ENCODE peak calls at places on chromosomes 5 and 9, in ten cellular contexts. One of them, this sample, is unnamed. For H3K27me3, the result is how much of the 10 kb centered on the place peaks cover.

GRCh38 chr5:25544652-25545249 is 900.0 kb upstream of the CDH10 start:
- DNase-seq in testis: peak
- DNase-seq in Caco-2: peak
- DNase-seq in brain microvascular endothelial cell: no peak
- DNase-seq in pancreas: no peak
- DNase-seq in lower lobe of right lung: no peak
- DNase-seq in CD4-positive, CD25-positive, alpha-beta regulatory T cell: no peak
- DNase-seq in prostate gland: no peak
- DNase-seq in neuronal stem cell: peak
- DNase-seq in cardiac muscle cell: no peak
- DNase-seq in this sample: no peak

GRCh38 chr5:144583493-144584154 is 413.0 kb downstream of the KCTD16 start:
- DNase-seq in testis: no peak
- DNase-seq in Caco-2: no peak
- DNase-seq in brain microvascular endothelial cell: no peak
- DNase-seq in pancreas: no peak
- DNase-seq in lower lobe of right lung: no peak
- DNase-seq in CD4-positive, CD25-positive, alpha-beta regulatory T cell: no peak
- DNase-seq in prostate gland: no peak
- DNase-seq in neuronal stem cell: peak
- DNase-seq in cardiac muscle cell: no peak
- DNase-seq in this sample: no peak

GRCh38 chr9:136007906-136008692 is 46.9 kb upstream of the UBAC1 start:
- DNase-seq in testis: no peak
- DNase-seq in Caco-2: no peak
- DNase-seq in brain microvascular endothelial cell: peak
- DNase-seq in pancreas: peak
- DNase-seq in lower lobe of right lung: no peak
- DNase-seq in CD4-positive, CD25-positive, alpha-beta regulatory T cell: no peak
- DNase-seq in prostate gland: no peak
- DNase-seq in neuronal stem cell: no peak
- DNase-seq in cardiac muscle cell: no peak
- DNase-seq in this sample: no peak

GRCh38 chr5:7218146-7218545 is 177.8 kb upstream of the ADCY2 start:
- DNase-seq in testis: no peak
- DNase-seq in Caco-2: no peak
- DNase-seq in brain microvascular endothelial cell: no peak
- DNase-seq in pancreas: no peak
- DNase-seq in lower lobe of right lung: no peak
- DNase-seq in CD4-positive, CD25-positive, alpha-beta regulatory T cell: no peak
- DNase-seq in prostate gland: no peak
- DNase-seq in neuronal stem cell: no peak
- DNase-seq in cardiac muscle cell: no peak
- DNase-seq in this sample: no peak

GRCh38 chr5:756171-756570 is 28.4 kb downstream of the ZDHHC11B start:
- DNase-seq in testis: no peak
- DNase-seq in Caco-2: no peak
- DNase-seq in brain microvascular endothelial cell: no peak
- DNase-seq in pancreas: peak
- DNase-seq in lower lobe of right lung: peak
- DNase-seq in CD4-positive, CD25-positive, alpha-beta regulatory T cell: no peak
- DNase-seq in prostate gland: no peak
- DNase-seq in neuronal stem cell: no peak
- DNase-seq in cardiac muscle cell: no peak
- DNase-seq in this sample: no peak

GRCh38 chr5:14698495-14698894 is 34.0 kb downstream of the OTULIN start:
- DNase-seq in testis: no peak
- DNase-seq in Caco-2: no peak
- DNase-seq in brain microvascular endothelial cell: no peak
- DNase-seq in pancreas: no peak
- DNase-seq in lower lobe of right lung: no peak
- DNase-seq in CD4-positive, CD25-positive, alpha-beta regulatory T cell: no peak
- DNase-seq in prostate gland: no peak
- DNase-seq in neuronal stem cell: no peak
- DNase-seq in cardiac muscle cell: no peak
- DNase-seq in this sample: no peak

GRCh38 chr9:87613265-87614111 is 112.4 kb upstream of the CTSL start:
- DNase-seq in testis: no peak
- DNase-seq in Caco-2: no peak
- DNase-seq in brain microvascular endothelial cell: no peak
- DNase-seq in pancreas: no peak
- DNase-seq in lower lobe of right lung: no peak
- DNase-seq in CD4-positive, CD25-positive, alpha-beta regulatory T cell: no peak
- DNase-seq in prostate gland: no peak
- DNase-seq in neuronal stem cell: no peak
- DNase-seq in cardiac muscle cell: no peak
- DNase-seq in this sample: no peak

GRCh38 chr9:107260437-107261081 is 22.5 kb upstream of the RAD23B start:
- DNase-seq in testis: no peak
- DNase-seq in Caco-2: no peak
- DNase-seq in brain microvascular endothelial cell: no peak
- DNase-seq in pancreas: no peak
- DNase-seq in lower lobe of right lung: no peak
- DNase-seq in CD4-positive, CD25-positive, alpha-beta regulatory T cell: no peak
- DNase-seq in prostate gland: no peak
- DNase-seq in neuronal stem cell: peak
- DNase-seq in cardiac muscle cell: no peak
- DNase-seq in this sample: no peak

GRCh38 chr5:135533794-135534193 is 2.0 kb downstream of the NEUROG1 start:
- DNase-seq in testis: no peak
- DNase-seq in Caco-2: no peak
- DNase-seq in brain microvascular endothelial cell: no peak
- DNase-seq in pancreas: no peak
- DNase-seq in lower lobe of right lung: no peak
- DNase-seq in CD4-positive, CD25-positive, alpha-beta regulatory T cell: no peak
- DNase-seq in prostate gland: no peak
- DNase-seq in neuronal stem cell: no peak
- DNase-seq in cardiac muscle cell: no peak
- DNase-seq in this sample: no peak

GRCh38 chr5:135533346-135533745 is 2.4 kb downstream of the NEUROG1 start:
- DNase-seq in testis: no peak
- DNase-seq in Caco-2: no peak
- DNase-seq in brain microvascular endothelial cell: no peak
- DNase-seq in pancreas: no peak
- DNase-seq in lower lobe of right lung: no peak
- DNase-seq in CD4-positive, CD25-positive, alpha-beta regulatory T cell: no peak
- DNase-seq in prostate gland: no peak
- DNase-seq in neuronal stem cell: no peak
- DNase-seq in cardiac muscle cell: no peak
- DNase-seq in this sample: no peak

GRCh38 chr5:135535420-135535819 is 344 bp downstream of the NEUROG1 start:
- DNase-seq in testis: no peak
- DNase-seq in Caco-2: no peak
- DNase-seq in brain microvascular endothelial cell: no peak
- DNase-seq in pancreas: no peak
- DNase-seq in lower lobe of right lung: no peak
- DNase-seq in CD4-positive, CD25-positive, alpha-beta regulatory T cell: no peak
- DNase-seq in prostate gland: no peak
- DNase-seq in neuronal stem cell: no peak
- DNase-seq in cardiac muscle cell: no peak
- DNase-seq in this sample: no peak

GRCh38 chr5:135535820-135536801 is at the start of gene NEUROG1:
- DNase-seq in testis: no peak
- DNase-seq in Caco-2: no peak
- DNase-seq in brain microvascular endothelial cell: no peak
- DNase-seq in pancreas: no peak
- DNase-seq in lower lobe of right lung: no peak
- DNase-seq in CD4-positive, CD25-positive, alpha-beta regulatory T cell: no peak
- DNase-seq in prostate gland: no peak
- DNase-seq in neuronal stem cell: peak
- DNase-seq in cardiac muscle cell: no peak
- DNase-seq in this sample: no peak

DNA sequence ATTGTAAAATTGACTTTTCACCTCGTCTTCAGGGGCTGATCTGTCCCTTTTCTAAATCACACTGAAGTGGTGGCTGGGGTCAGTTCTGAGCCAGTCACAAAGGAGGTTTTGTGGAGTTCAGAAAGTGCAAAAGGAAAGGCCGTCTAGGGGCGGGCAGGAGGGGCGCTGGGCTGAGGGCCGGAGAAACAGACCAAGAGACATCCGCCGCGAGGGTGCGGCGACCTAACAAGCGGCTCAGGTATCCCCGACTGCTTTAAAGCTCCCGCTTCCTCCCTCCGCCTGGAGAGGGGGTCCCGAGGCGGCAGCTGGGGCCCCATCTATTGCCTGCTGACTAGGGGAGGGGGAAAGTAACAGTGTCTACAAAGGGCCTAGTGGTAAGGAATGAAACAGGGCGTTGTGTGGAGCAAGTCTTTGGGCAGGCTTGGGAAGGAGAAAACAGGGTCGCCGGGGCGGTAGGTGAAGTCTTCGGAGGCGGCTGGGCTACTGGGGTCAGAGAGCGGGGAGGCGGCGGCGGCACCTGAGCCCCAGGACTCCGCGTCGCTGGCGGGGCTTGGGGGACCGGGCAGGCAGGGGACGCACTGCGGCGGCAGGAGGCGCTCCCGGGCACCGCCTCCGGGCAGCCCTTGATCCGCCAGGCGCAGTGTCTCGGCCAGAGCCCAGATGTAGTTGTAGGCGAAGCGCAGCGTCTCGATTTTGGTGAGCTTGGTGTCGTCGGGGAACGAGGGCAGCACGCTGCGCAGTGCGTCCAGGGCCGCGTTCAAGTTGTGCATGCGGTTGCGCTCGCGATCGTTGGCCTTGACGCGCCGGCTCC is 950 bp downstream of the NEUROG1 start:
- DNase-seq in testis: no peak
- DNase-seq in Caco-2: no peak
- DNase-seq in brain microvascular endothelial cell: no peak
- DNase-seq in pancreas: no peak
- DNase-seq in lower lobe of right lung: no peak
- DNase-seq in CD4-positive, CD25-positive, alpha-beta regulatory T cell: no peak
- DNase-seq in prostate gland: no peak
- DNase-seq in neuronal stem cell: no peak
- DNase-seq in cardiac muscle cell: no peak
- DNase-seq in this sample: no peak
- H3K27me3 ChIP-seq in testis: under half
- H3K27me3 ChIP-seq in Caco-2: under half
- H3K27me3 ChIP-seq in brain microvascular endothelial cell: half or more
- H3K27me3 ChIP-seq in pancreas: under half
- H3K27me3 ChIP-seq in lower lobe of right lung: half or more
- H3K27me3 ChIP-seq in CD4-positive, CD25-positive, alpha-beta regulatory T cell: under half
- H3K27me3 ChIP-seq in prostate gland: under half
- H3K27me3 ChIP-seq in neuronal stem cell: half or more
- H3K27me3 ChIP-seq in cardiac muscle cell: half or more
- H3K27me3 ChIP-seq in this sample: under half

GRCh38 chr9:93183663-93184438 is at the start of gene WNK2:
- DNase-seq in testis: peak
- DNase-seq in Caco-2: no peak
- DNase-seq in brain microvascular endothelial cell: no peak
- DNase-seq in pancreas: peak
- DNase-seq in lower lobe of right lung: no peak
- DNase-seq in CD4-positive, CD25-positive, alpha-beta regulatory T cell: peak
- DNase-seq in prostate gland: peak
- DNase-seq in neuronal stem cell: peak
- DNase-seq in cardiac muscle cell: peak
- DNase-seq in this sample: no peak

GRCh38 chr9:93183106-93183662 is 755 bp upstream of the WNK2 start:
- DNase-seq in testis: no peak
- DNase-seq in Caco-2: no peak
- DNase-seq in brain microvascular endothelial cell: no peak
- DNase-seq in pancreas: no peak
- DNase-seq in lower lobe of right lung: no peak
- DNase-seq in CD4-positive, CD25-positive, alpha-beta regulatory T cell: no peak
- DNase-seq in prostate gland: no peak
- DNase-seq in neuronal stem cell: no peak
- DNase-seq in cardiac muscle cell: no peak
- DNase-seq in this sample: no peak

GRCh38 chr9:93180938-93181337 is 3.0 kb upstream of the WNK2 start:
- DNase-seq in testis: no peak
- DNase-seq in Caco-2: no peak
- DNase-seq in brain microvascular endothelial cell: no peak
- DNase-seq in pancreas: no peak
- DNase-seq in lower lobe of right lung: no peak
- DNase-seq in CD4-positive, CD25-positive, alpha-beta regulatory T cell: no peak
- DNase-seq in prostate gland: no peak
- DNase-seq in neuronal stem cell: no peak
- DNase-seq in cardiac muscle cell: no peak
- DNase-seq in this sample: no peak

GRCh38 chr9:93182572-93182971 is 1.4 kb upstream of the WNK2 start:
- DNase-seq in testis: no peak
- DNase-seq in Caco-2: no peak
- DNase-seq in brain microvascular endothelial cell: no peak
- DNase-seq in pancreas: peak
- DNase-seq in lower lobe of right lung: no peak
- DNase-seq in CD4-positive, CD25-positive, alpha-beta regulatory T cell: no peak
- DNase-seq in prostate gland: no peak
- DNase-seq in neuronal stem cell: no peak
- DNase-seq in cardiac muscle cell: no peak
- DNase-seq in this sample: no peak

DNA sequence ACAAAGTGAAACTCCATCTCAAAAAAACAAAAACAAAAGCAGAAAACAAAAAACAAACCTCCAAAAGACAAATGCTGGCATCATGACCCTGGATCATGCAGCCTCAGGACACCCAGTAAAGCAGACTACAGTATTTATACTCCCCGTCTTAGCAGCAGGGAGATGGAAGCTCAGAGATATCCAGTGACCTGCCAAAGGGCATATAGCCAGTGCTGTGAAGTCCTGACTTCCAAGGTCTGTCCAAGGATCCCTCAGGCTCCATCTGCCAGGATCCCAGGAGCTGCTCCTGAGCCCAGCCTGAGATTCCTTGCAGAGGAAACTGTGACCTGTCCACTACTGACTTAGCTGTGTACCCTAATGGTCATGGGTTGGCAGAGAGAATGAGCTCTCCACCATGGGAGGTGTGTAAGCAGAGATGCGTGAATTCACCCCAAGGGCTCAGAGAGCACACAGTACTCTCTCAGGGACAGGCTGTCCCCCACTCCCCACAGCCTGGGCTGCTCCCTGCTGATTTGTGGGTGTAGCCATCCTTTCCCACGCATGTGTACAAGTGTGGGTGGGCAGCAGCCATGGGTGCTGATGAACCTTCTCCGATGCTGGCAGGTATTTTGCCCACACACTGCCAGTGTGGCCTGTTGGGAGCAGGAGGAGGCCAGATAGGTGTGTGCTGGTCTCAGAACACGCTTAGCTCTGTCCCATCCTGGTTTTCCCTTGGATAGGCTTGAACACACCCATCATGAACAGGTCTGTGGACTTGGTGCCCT is 2.1 kb upstream of the WNK2 start:
- DNase-seq in testis: no peak
- DNase-seq in Caco-2: no peak
- DNase-seq in brain microvascular endothelial cell: no peak
- DNase-seq in pancreas: no peak
- DNase-seq in lower lobe of right lung: no peak
- DNase-seq in CD4-positive, CD25-positive, alpha-beta regulatory T cell: no peak
- DNase-seq in prostate gland: no peak
- DNase-seq in neuronal stem cell: no peak
- DNase-seq in cardiac muscle cell: no peak
- DNase-seq in this sample: no peak
- H3K27me3 ChIP-seq in testis: under half
- H3K27me3 ChIP-seq in Caco-2: under half
- H3K27me3 ChIP-seq in brain microvascular endothelial cell: under half
- H3K27me3 ChIP-seq in pancreas: under half
- H3K27me3 ChIP-seq in lower lobe of right lung: under half
- H3K27me3 ChIP-seq in CD4-positive, CD25-positive, alpha-beta regulatory T cell: under half
- H3K27me3 ChIP-seq in prostate gland: under half
- H3K27me3 ChIP-seq in neuronal stem cell: under half
- H3K27me3 ChIP-seq in cardiac muscle cell: under half
- H3K27me3 ChIP-seq in this sample: under half

DNA sequence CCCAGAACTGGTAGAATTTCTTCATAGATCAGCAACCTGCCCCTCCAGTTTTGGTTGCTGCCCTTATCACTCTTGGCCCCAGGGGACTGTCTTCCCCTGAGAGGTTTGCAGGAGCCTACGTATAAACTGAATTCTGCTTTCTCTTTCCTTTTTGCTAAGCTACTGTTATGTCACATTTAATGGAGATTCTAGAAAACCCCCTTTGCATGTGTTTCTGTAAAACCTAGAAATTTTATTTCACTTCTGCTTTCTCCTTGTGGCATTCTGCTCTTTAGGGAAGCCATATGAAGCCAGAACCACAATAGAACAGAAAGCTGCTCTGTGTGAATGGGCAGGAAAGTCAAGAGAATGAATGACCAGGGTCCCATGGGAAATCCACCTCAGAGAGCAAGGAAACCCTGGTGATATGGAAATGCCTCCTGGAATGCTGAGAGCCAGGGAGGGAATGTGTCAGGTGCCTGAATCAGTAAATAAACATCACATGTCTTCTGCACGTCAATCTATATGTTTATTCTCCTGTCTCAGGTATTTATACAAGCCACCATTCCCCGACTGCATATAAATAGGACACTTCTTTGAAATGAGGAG is 3.4 kb downstream of the IFNA2 start:
- DNase-seq in testis: no peak
- DNase-seq in Caco-2: no peak
- DNase-seq in brain microvascular endothelial cell: no peak
- DNase-seq in pancreas: no peak
- DNase-seq in lower lobe of right lung: no peak
- DNase-seq in CD4-positive, CD25-positive, alpha-beta regulatory T cell: no peak
- DNase-seq in prostate gland: no peak
- DNase-seq in neuronal stem cell: no peak
- DNase-seq in cardiac muscle cell: no peak
- DNase-seq in this sample: no peak
- H3K27me3 ChIP-seq in testis: under half
- H3K27me3 ChIP-seq in Caco-2: under half
- H3K27me3 ChIP-seq in brain microvascular endothelial cell: under half
- H3K27me3 ChIP-seq in pancreas: under half
- H3K27me3 ChIP-seq in lower lobe of right lung: under half
- H3K27me3 ChIP-seq in CD4-positive, CD25-positive, alpha-beta regulatory T cell: under half
- H3K27me3 ChIP-seq in prostate gland: under half
- H3K27me3 ChIP-seq in neuronal stem cell: under half
- H3K27me3 ChIP-seq in cardiac muscle cell: under half
- H3K27me3 ChIP-seq in this sample: under half

GRCh38 chr5:178081571-178082244 is 31.6 kb upstream of the N4BP3 start:
- DNase-seq in testis: no peak
- DNase-seq in Caco-2: no peak
- DNase-seq in brain microvascular endothelial cell: no peak
- DNase-seq in pancreas: no peak
- DNase-seq in lower lobe of right lung: no peak
- DNase-seq in CD4-positive, CD25-positive, alpha-beta regulatory T cell: no peak
- DNase-seq in prostate gland: no peak
- DNase-seq in neuronal stem cell: no peak
- DNase-seq in cardiac muscle cell: no peak
- DNase-seq in this sample: no peak
- H3K27me3 ChIP-seq in testis: under half
- H3K27me3 ChIP-seq in Caco-2: under half
- H3K27me3 ChIP-seq in brain microvascular endothelial cell: under half
- H3K27me3 ChIP-seq in pancreas: under half
- H3K27me3 ChIP-seq in lower lobe of right lung: under half
- H3K27me3 ChIP-seq in CD4-positive, CD25-positive, alpha-beta regulatory T cell: under half
- H3K27me3 ChIP-seq in prostate gland: under half
- H3K27me3 ChIP-seq in neuronal stem cell: under half
- H3K27me3 ChIP-seq in cardiac muscle cell: under half
- H3K27me3 ChIP-seq in this sample: under half